ENCODE peak calls at places on chromosome 7, in five cellular contexts. G is WERI-Rb-1, B is mammary epithelial cell, V is AG04450, P is esophagus squamous epithelium. L is an unnamed sample.

GRCh38 chr7:94656925-94657731 is 1.2 kb upstream of the SGCE start:
- DNase-seq in G (peak; percentile 17), B (peak; percentile 40), V (no peak), P (no peak), L (peak; percentile 24)

GRCh38 chr7:17815318-17815717 is 125.0 kb downstream of the SNX13 start:
- DNase-seq in G (no peak), B (no peak), V (no peak), P (no peak), L (no peak)

GRCh38 chr7:101094791-101095375 is 9.6 kb downstream of the TRIM56 start:
- DNase-seq in G (no peak), B (no peak), V (peak; percentile 29), P (no peak), L (peak; percentile 66)

GRCh38 chr7:39937366-39938153 is 12.5 kb upstream of the CDK13 start:
- DNase-seq in G (no peak), B (peak; percentile 74), V (no peak), P (no peak), L (no peak)

GRCh38 chr7:28854750-28855074 is 103.4 kb downstream of the TRIL start:
- DNase-seq in G (no peak), B (no peak), V (no peak), P (no peak), L (no peak)

GRCh38 chr7:16743207-16743606 is 10.3 kb upstream of the TSPAN13 start:
- DNase-seq in G (no peak), B (peak; percentile 43), V (peak; percentile 10), P (no peak), L (no peak)

GRCh38 chr7:52715701-52716100 is 319.7 kb upstream of the POM121L12 start:
- DNase-seq in G (peak; percentile 8), B (no peak), V (no peak), P (no peak), L (no peak)

GRCh38 chr7:31633894-31634494 is 53.0 kb upstream of the PPP1R17 start:
- DNase-seq in G (peak; percentile 47), B (peak; percentile 48), V (peak; percentile 1), P (no peak), L (peak; percentile 70)

GRCh38 chr7:32335107-32335506 is 155.1 kb downstream of the LSM5 start:
- DNase-seq in G (no peak), B (peak; percentile 75), V (no peak), P (no peak), L (no peak)

GRCh38 chr7:41975854-41976253 is 261.2 kb downstream of the GLI3 start:
- DNase-seq in G (no peak), B (no peak), V (no peak), P (no peak), L (no peak)

GRCh38 chr7:36802459-36802858 is 78.2 kb upstream of the AOAH start:
- DNase-seq in G (no peak), B (no peak), V (no peak), P (no peak), L (no peak)

GRCh38 chr7:102236592-102237287 is 49.9 kb upstream of the SH2B2 start:
- DNase-seq in G (peak; percentile 65), B (peak; percentile 44), V (peak; percentile 24), P (no peak), L (peak; percentile 70)

GRCh38 chr7:92808006-92808405 is 28.4 kb downstream of the CDK6 start:
- DNase-seq in G (no peak), B (peak; percentile 59), V (no peak), P (no peak), L (no peak)

GRCh38 chr7:100803398-100804161 is 23.7 kb downstream of the EPHB4 start:
- DNase-seq in G (peak; percentile 90), B (peak; percentile 82), V (peak; percentile 63), P (peak; percentile 24), L (peak; percentile 94)

GRCh38 chr7:82562716-82563404 is 119.3 kb upstream of the CACNA2D1 start:
- DNase-seq in G (no peak), B (peak; percentile 17), V (peak; percentile 15), P (no peak), L (no peak)

GRCh38 chr7:115693779-115694178 is 336.8 kb downstream of the TFEC start:
- DNase-seq in G (no peak), B (no peak), V (no peak), P (no peak), L (no peak)

GRCh38 chr7:157615101-157615817 is 278.5 kb downstream of the DNAJB6 start:
- DNase-seq in G (no peak), B (no peak), V (no peak), P (no peak), L (no peak)

GRCh38 chr7:92461027-92462003 is 14.0 kb downstream of the GATAD1 start:
- DNase-seq in G (peak; percentile 42), B (peak; percentile 9), V (no peak), P (no peak), L (peak; percentile 28)

GRCh38 chr7:10655031-10655430 is 318.6 kb upstream of the PHF14 start:
- DNase-seq in G (no peak), B (no peak), V (no peak), P (no peak), L (no peak)

GRCh38 chr7:156969972-156970420 is 20.5 kb downstream of the NOM1 start:
- DNase-seq in G (no peak), B (peak; percentile 85), V (no peak), P (no peak), L (no peak)

GRCh38 chr7:23356726-23357125 is 57.6 kb downstream of the MALSU1 start:
- DNase-seq in G (no peak), B (peak; percentile 57), V (no peak), P (no peak), L (no peak)

GRCh38 chr7:44278451-44279161 is 46.8 kb downstream of the CAMK2B start:
- DNase-seq in G (peak; percentile 4), B (no peak), V (peak; percentile 29), P (no peak), L (no peak)

GRCh38 chr7:2465928-2466327 is 10.3 kb downstream of the GRIFIN start:
- DNase-seq in G (no peak), B (no peak), V (no peak), P (no peak), L (no peak)

GRCh38 chr7:117217636-117218035 is 105.2 kb downstream of the WNT2 start:
- DNase-seq in G (no peak), B (no peak), V (peak; percentile 55), P (no peak), L (no peak)

GRCh38 chr7:102974366-102975236 is 61.8 kb downstream of the LRRC17 start:
- DNase-seq in G (no peak), B (no peak), V (no peak), P (no peak), L (no peak)

GRCh38 chr7:108136191-108136581 is 6.0 kb upstream of the LAMB4 start:
- DNase-seq in G (no peak), B (no peak), V (no peak), P (no peak), L (no peak)

GRCh38 chr7:24704311-24704710 is 53.0 kb downstream of the GSDME start:
- DNase-seq in G (no peak), B (no peak), V (no peak), P (no peak), L (no peak)
- H3K27ac ChIP-seq in G (no peak overlapping the region), B (no peak overlapping the region), V (no peak overlapping the region), P (no peak overlapping the region), L (no peak overlapping the region)

GRCh38 chr7:47478926-47479791 is 102.8 kb downstream of the TNS3 start:
- DNase-seq in G (no peak), B (no peak), V (no peak), P (no peak), L (no peak)

GRCh38 chr7:47477191-47478016 is 104.5 kb downstream of the TNS3 start:
- DNase-seq in G (no peak), B (no peak), V (no peak), P (no peak), L (no peak)

GRCh38 chr7:47479821-47480575 is 101.9 kb downstream of the TNS3 start:
- DNase-seq in G (no peak), B (no peak), V (no peak), P (no peak), L (no peak)

GRCh38 chr7:47475880-47476227 is 106.1 kb downstream of the TNS3 start:
- DNase-seq in G (no peak), B (no peak), V (no peak), P (no peak), L (no peak)

GRCh38 chr7:47478017-47478344 is 103.9 kb downstream of the TNS3 start:
- DNase-seq in G (no peak), B (no peak), V (no peak), P (no peak), L (no peak)
- H3K27ac ChIP-seq in G (no peak overlapping the region), B (no peak overlapping the region), V (no peak overlapping the region), P (no peak overlapping the region), L (no peak overlapping the region)

DNA sequence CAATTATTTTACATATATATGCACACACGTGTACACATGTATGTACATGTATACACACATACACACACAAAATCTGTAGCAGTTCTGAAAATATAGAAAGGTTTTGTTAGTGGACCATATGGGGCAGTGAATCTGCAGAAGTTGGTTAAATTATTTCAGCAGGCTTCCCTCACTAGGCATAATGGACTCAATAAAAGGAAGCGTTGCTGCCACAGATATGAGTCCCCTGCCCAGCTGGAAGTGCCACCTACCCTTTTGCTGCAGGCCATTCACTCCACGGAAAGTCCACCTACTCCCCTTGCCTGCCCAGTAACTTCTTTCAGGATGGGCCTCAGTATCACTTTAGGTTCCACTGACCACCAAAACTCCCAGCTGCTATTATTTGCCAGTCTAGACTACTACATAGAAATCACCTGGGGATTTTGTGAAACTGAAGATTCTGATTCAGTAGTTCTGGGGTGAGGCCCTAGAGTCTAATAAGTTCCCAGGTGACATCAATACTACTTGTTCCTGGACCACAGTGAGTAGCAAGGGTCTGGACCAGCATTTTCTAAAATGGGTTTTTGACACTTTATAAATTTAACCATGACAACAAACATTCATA is 29.3 kb upstream of the CROT start:
- DNase-seq in G (no peak), B (peak; percentile 68), V (no peak), P (no peak), L (no peak)
- H3K27ac ChIP-seq in G (no peak overlapping the region), B (peak overlapping the region; percentile 91), V (peak overlapping the region; percentile 75), P (peak overlapping the region; percentile 83), L (no peak overlapping the region)

GRCh38 chr7:112101083-112101846 is 104.9 kb downstream of the DOCK4 start:
- DNase-seq in G (no peak), B (no peak), V (no peak), P (no peak), L (no peak)
- H3K27ac ChIP-seq in G (no peak overlapping the region), B (no peak overlapping the region), V (no peak overlapping the region), P (no peak overlapping the region), L (no peak overlapping the region)

GRCh38 chr7:140678816-140679130 is 6.0 kb downstream of the ADCK2 start:
- DNase-seq in G (no peak), B (no peak), V (no peak), P (no peak), L (no peak)
- H3K27ac ChIP-seq in G (no peak overlapping the region), B (no peak overlapping the region), V (no peak overlapping the region), P (no peak overlapping the region), L (no peak overlapping the region)

GRCh38 chr7:128883622-128884549 is 21.2 kb downstream of the ATP6V1F start:
- DNase-seq in G (peak; percentile 83), B (peak; percentile 47), V (no peak), P (peak; percentile 13), L (peak; percentile 89)
- H3K27ac ChIP-seq in G (no peak overlapping the region), B (no peak overlapping the region), V (no peak overlapping the region), P (no peak overlapping the region), L (no peak overlapping the region)

DNA sequence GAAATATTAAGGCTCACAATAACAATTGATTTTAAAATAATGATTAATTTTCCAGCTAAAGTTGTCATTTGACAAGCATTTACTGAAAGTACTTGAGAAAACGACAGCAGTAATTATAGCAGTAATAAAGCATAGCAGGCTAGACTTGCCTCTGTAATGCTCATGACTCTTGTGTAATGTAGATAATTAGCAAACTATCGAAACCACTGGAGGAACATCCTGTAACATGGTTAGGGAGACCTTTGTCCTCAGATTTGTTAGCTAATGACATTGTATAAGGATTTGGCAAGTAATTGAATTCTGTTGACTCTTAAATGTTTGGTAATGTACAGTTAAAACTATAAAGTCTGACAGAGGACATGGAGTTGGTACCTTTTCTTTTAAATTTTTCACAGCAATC is 24.8 kb downstream of the ARL4A start:
- DNase-seq in G (no peak), B (no peak), V (no peak), P (no peak), L (no peak)
- H3K27ac ChIP-seq in G (no peak overlapping the region), B (peak overlapping the region; percentile 22), V (no peak overlapping the region), P (no peak overlapping the region), L (peak overlapping the region; percentile 87)